ENCODE peak calls at places on chromosomes 6 and 20, in six cellular contexts. J is heart right ventricle, M is lower lobe of right lung, N is hepatocyte, Y is H9, L is cardiac muscle cell. V is an unnamed sample. For H3K27me3 and H3K4me1, the result is how much of the 10 kb centered on the place peaks cover.

GRCh38 chr6:43774776-43775583 is 5.0 kb downstream of the VEGFA start:
- DNase-seq in J (peak), M (peak), N (peak), Y (peak), L (peak), V (peak)

GRCh38 chr6:27502508-27503435 is 29.9 kb upstream of the ZNF184 start:
- DNase-seq in J (peak), M (no peak), N (peak), Y (peak), L (peak), V (peak)

GRCh38 chr6:106629103-106629858 is at the start of the genes QRSL1 and RTN4IP1:
- DNase-seq in J (peak), M (peak), N (peak), Y (peak), L (peak), V (peak)

GRCh38 chr6:159714404-159714803 is 12.9 kb upstream of the WTAP start:
- DNase-seq in J (no peak), M (no peak), N (no peak), Y (no peak), L (no peak), V (no peak)

GRCh38 chr6:37822851-37823682 is 3.5 kb downstream of the ZFAND3 start:
- DNase-seq in J (no peak), M (no peak), N (peak), Y (no peak), L (peak), V (no peak)

GRCh38 chr6:53641348-53641747 is 24.2 kb downstream of the KLHL31 start:
- DNase-seq in J (no peak), M (no peak), N (no peak), Y (no peak), L (no peak), V (no peak)

GRCh38 chr6:119647309-119647708 is 297.7 kb upstream of the MAN1A1 start:
- DNase-seq in J (no peak), M (no peak), N (no peak), Y (no peak), L (peak), V (no peak)

GRCh38 chr6:46651006-46651405 is 1.6 kb downstream of the CYP39A1 start:
- DNase-seq in J (no peak), M (no peak), N (no peak), Y (no peak), L (no peak), V (no peak)

GRCh38 chr6:129340983-129341382 is 369.0 kb downstream of the ARHGAP18 start:
- DNase-seq in J (no peak), M (no peak), N (no peak), Y (no peak), L (peak), V (no peak)

GRCh38 chr6:106628658-106629102 is 618 bp downstream of the RTN4IP1 start:
- DNase-seq in J (no peak), M (no peak), N (peak), Y (no peak), L (no peak), V (no peak)

GRCh38 chr6:27121640-27122039 is 125.9 kb upstream of the PRSS16 start:
- DNase-seq in J (no peak), M (no peak), N (no peak), Y (no peak), L (no peak), V (no peak)

GRCh38 chr20:47782091-47782490 is 3.2 kb downstream of the SULF2 start:
- DNase-seq in J (no peak), M (no peak), N (no peak), Y (no peak), L (no peak), V (no peak)

GRCh38 chr6:24043848-24044247 is 82.2 kb upstream of the NRSN1 start:
- DNase-seq in J (no peak), M (no peak), N (no peak), Y (no peak), L (no peak), V (no peak)

GRCh38 chr20:51137461-51137860 is 114.6 kb upstream of the KCNG1 start:
- DNase-seq in J (no peak), M (no peak), N (no peak), Y (no peak), L (no peak), V (no peak)

GRCh38 chr20:35579196-35579595 is 36.4 kb upstream of the SPAG4 start:
- DNase-seq in J (no peak), M (no peak), N (no peak), Y (no peak), L (no peak), V (no peak)

GRCh38 chr6:159513074-159513473 is 180.0 kb downstream of the SOD2 start:
- DNase-seq in J (no peak), M (no peak), N (no peak), Y (no peak), L (no peak), V (no peak)

GRCh38 chr6:111087106-111087835 is at the start of gene SLC16A10:
- DNase-seq in J (peak), M (peak), N (peak), Y (peak), L (peak), V (peak)

GRCh38 chr6:138971601-138972000 is 16.5 kb downstream of the REPS1 start:
- DNase-seq in J (no peak), M (no peak), N (no peak), Y (no peak), L (no peak), V (no peak)

GRCh38 chr6:139942333-139942732 is 567.9 kb upstream of the CITED2 start:
- DNase-seq in J (no peak), M (no peak), N (no peak), Y (no peak), L (peak), V (no peak)

GRCh38 chr6:32114853-32115252 is 5.7 kb upstream of the TNXB start:
- DNase-seq in J (no peak), M (no peak), N (peak), Y (no peak), L (no peak), V (no peak)

GRCh38 chr6:151370509-151371078 is 20.8 kb downstream of the ZBTB2 start:
- DNase-seq in J (no peak), M (no peak), N (no peak), Y (no peak), L (peak), V (no peak)

GRCh38 chr20:36569847-36570429 is 3.5 kb upstream of the TGIF2 start:
- DNase-seq in J (no peak), M (no peak), N (no peak), Y (peak), L (peak), V (no peak)

GRCh38 chr6:42294759-42295158 is 77.1 kb upstream of the MRPS10 start:
- DNase-seq in J (no peak), M (no peak), N (no peak), Y (no peak), L (peak), V (no peak)

GRCh38 chr6:29749668-29750067 is 26.4 kb downstream of the HLA-F start:
- DNase-seq in J (no peak), M (no peak), N (no peak), Y (no peak), L (no peak), V (no peak)

GRCh38 chr6:29746050-29746449 is 22.8 kb downstream of the HLA-F start:
- DNase-seq in J (no peak), M (no peak), N (no peak), Y (no peak), L (no peak), V (no peak)

GRCh38 chr6:29746846-29747687 is 23.8 kb downstream of the HLA-F start:
- DNase-seq in J (no peak), M (no peak), N (no peak), Y (no peak), L (no peak), V (no peak)

GRCh38 chr6:29748391-29749352 is 25.4 kb downstream of the HLA-F start:
- DNase-seq in J (peak), M (peak), N (peak), Y (peak), L (peak), V (peak)

DNA sequence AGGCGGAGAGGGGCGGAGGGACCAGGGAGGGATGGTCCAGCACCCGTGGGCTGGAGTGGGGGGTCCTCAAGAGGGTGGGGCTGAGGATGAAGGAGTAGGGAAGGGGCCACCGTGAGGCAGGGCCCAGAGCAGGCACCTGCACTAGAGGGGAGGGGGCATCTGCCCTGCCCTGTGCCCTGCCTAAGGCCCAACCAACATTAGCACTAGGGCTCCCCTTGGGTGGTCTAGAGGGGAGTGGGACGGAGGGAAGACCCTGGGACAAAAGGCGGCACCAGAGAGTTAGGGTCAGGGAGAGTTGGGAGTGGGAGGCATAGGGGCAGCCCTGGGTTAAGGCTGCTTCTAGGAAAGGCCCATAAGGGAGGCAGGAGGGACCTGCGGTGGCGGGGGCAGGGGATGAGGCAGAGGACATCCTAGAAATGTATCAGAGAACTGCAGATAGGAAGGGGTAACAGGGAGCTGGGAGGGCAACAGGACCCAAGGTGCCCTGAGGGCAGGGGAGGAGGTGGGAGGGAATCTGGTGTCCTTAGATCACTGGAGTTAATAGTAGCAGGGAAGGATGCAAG is 24.5 kb downstream of the HLA-F start:
- DNase-seq in J (no peak), M (no peak), N (no peak), Y (no peak), L (no peak), V (no peak)
- H3K27me3 ChIP-seq in J (under half), M (under half), N (under half), Y (under half), L (half or more), V (under half)

DNA sequence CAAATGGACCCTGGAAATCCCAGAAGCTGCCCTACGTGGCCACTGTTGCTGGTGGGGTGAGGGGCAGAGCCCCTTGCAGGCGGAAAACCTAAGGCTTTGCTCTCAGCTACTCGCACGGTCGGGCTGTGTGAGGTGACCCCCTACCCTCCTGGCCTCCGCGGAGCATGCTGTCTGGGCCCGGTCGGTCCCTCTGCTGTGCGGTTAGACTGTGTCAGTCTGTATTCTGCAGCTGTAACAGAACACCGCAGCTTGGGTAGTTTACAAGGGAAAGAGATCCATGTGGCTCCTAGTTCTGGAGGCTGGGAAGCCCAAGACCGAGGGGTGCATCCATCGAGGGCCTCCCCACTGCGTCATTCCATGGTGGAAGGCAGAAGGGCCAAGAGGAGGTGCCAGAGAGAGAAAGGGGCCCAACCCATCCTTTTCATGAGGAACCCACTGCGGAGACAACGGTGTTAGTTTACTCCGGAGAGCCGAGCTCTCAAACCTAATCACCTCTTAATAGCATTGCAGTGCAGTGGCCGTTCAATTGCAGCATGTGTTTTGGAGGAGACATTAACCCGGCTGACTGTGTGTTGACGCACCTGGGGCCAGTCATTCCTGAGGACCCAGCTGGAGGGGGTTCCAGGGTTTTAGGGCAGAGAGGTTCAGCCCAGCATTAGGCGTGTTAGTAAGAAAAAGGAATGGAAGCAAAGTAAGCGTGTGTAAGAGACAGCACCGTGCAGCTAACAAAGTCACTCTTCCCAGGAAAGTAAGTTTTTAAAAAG is 18.3 kb downstream of the COL9A3 start:
- DNase-seq in J (no peak), M (no peak), N (no peak), Y (no peak), L (no peak), V (no peak)
- H3K4me1 ChIP-seq in J (under half), M (under half), N (under half), Y (under half), L (under half), V (half or more)

GRCh38 chr6:126318797-126319196 is 21.1 kb upstream of the CENPW start:
- DNase-seq in J (no peak), M (no peak), N (no peak), Y (no peak), L (no peak), V (no peak)
- TF ChIP-seq CTCF in J (no peak), M (no peak), N (no peak), Y (no peak), L (no peak), V (no peak)

DNA sequence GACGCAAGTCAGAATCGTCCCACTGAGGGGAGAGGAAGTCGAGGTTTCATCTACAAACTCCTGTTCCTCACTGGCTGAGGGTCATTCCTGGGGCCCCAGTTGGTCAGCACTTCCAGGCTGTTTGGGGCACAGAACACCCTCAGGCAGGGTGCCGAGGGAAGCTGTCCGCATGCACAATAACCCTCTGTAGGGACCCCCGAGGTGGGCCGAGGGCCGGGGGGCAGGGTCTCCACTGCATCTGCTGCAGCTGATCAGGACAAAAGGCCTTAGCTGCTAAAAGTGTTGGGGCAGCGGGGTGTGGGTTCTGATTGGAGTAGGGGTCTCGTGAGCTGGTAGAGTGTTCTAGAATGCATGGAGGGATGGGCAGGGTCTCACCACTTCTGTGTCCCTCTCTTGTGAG is 125.1 kb downstream of the TOX2 start:
- DNase-seq in J (no peak), M (no peak), N (no peak), Y (no peak), L (no peak), V (peak)
- H3K27me3 ChIP-seq in J (under half), M (under half), N (under half), Y (under half), L (under half), V (under half)

GRCh38 chr20:34068001-34068400 is 44.0 kb downstream of the EIF2S2 start:
- DNase-seq in J (no peak), M (no peak), N (no peak), Y (no peak), L (no peak), V (no peak)
- H3K4me1 ChIP-seq in J (under half), M (under half), N (under half), Y (under half), L (under half), V (under half)

DNA sequence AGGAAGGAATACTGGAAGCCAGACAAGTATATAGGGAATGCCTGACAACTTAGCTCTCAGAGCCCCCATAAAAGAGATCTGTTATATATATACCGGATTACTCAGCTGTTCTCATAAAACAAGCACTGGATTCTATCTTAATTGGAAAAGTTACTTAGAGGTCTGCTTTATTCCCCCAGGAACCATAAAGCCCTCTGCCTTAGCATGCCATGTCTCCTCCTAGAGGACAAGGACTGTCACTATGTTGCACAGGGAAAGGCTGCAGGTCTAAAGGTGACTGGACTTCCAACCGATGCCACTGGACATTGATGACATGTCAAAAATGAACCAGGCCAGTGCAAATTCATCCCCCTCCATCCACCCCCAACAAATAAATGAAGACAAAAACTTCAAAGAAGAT is 6.4 kb downstream of the EXOC2 start:
- DNase-seq in J (no peak), M (no peak), N (peak), Y (no peak), L (peak), V (no peak)
- TF ChIP-seq CTCF in J (peak), M (no peak), N (peak), Y (peak), L (peak), V (no peak)

GRCh38 chr6:69337301-69337700 is 459.5 kb downstream of the LMBRD1 start:
- DNase-seq in J (no peak), M (no peak), N (no peak), Y (no peak), L (no peak), V (no peak)
- H3K27me3 ChIP-seq in J (under half), M (under half), N (under half), Y (under half), L (under half), V (under half)

GRCh38 chr20:53837126-53837826 is 233.1 kb downstream of the BCAS1 start:
- DNase-seq in J (no peak), M (no peak), N (peak), Y (no peak), L (no peak), V (no peak)

GRCh38 chr20:53838311-53838873 is 232.0 kb downstream of the BCAS1 start:
- DNase-seq in J (no peak), M (no peak), N (peak), Y (no peak), L (no peak), V (no peak)

GRCh38 chr20:53840462-53841000 is 229.9 kb downstream of the BCAS1 start:
- DNase-seq in J (no peak), M (no peak), N (no peak), Y (no peak), L (no peak), V (no peak)

GRCh38 chr20:53841741-53842140 is 228.7 kb downstream of the BCAS1 start:
- DNase-seq in J (no peak), M (no peak), N (no peak), Y (no peak), L (no peak), V (no peak)

GRCh38 chr20:53839423-53840176 is 230.8 kb downstream of the BCAS1 start:
- DNase-seq in J (no peak), M (peak), N (no peak), Y (no peak), L (no peak), V (peak)
- H3K4me1 ChIP-seq in J (under half), M (under half), N (under half), Y (under half), L (under half), V (half or more)

V was measured in spleen.